ENCODE peak calls at places on chromosomes 13 and 19, in ten cellular contexts. N is stimulated activated naive B cell treated with anti-CD40 and anti-IgM and Interleukin-4, amounts not matched to agents 10 μg/mL and 1 μg/mL and 100 μg/mL, for 72 hours; E is NCI-H2081; Q is stimulated activated CD4-positive, alpha-beta T cell treated with anti-CD3 and anti-CD28 coated beads, Interleukin-4, amount 100 ng/mL, for 1 hour; D is T-helper 1 cell; M is endodermal cell; C is cardiac muscle cell; G is naive B cell; H is tibial nerve; T is frontal cortex. V is an unnamed sample.

GRCh38 chr13:76759877-76760276 is 126.3 kb downstream of the KCTD12 start:
- DNase-seq in G (no peak), N (no peak), E (no peak), C (peak), T (no peak), D (no peak), M (no peak), H (no peak), Q (no peak), V (no peak)

GRCh38 chr19:17183271-17183757 is 31.8 kb upstream of the USE1 start:
- DNase-seq in C (no peak), G (no peak), M (no peak), T (no peak), H (no peak), D (no peak), E (no peak), N (peak), Q (peak), V (no peak)

GRCh38 chr13:75359266-75359665 is 122.7 kb downstream of the TBC1D4 start:
- DNase-seq in N (no peak), E (no peak), G (no peak), H (no peak), M (no peak), T (no peak), Q (no peak), C (no peak), D (no peak), V (peak)

GRCh38 chr19:3537438-3538240 is 1.3 kb upstream of the TEKTIP1 start:
- DNase-seq in G (no peak), N (no peak), Q (no peak), E (no peak), H (no peak), C (no peak), D (no peak), T (no peak), M (no peak), V (no peak)

GRCh38 chr19:39038098-39038497 is 5.7 kb upstream of the FBXO27 start:
- DNase-seq in N (no peak), T (peak), E (peak), D (no peak), H (no peak), M (peak), Q (no peak), C (peak), G (no peak), V (peak)

GRCh38 chr19:34323433-34324204 is 41.4 kb upstream of the GPI start:
- DNase-seq in E (no peak), Q (no peak), D (no peak), T (no peak), G (no peak), N (no peak), H (no peak), C (no peak), M (no peak), V (no peak)

GRCh38 chr19:31772915-31773314 is 423.7 kb upstream of the TSHZ3 start:
- DNase-seq in Q (no peak), D (no peak), C (no peak), G (no peak), T (no peak), H (no peak), M (no peak), N (no peak), E (no peak), V (no peak)

GRCh38 chr19:4174895-4175668 is 7.3 kb downstream of the SIRT6 start:
- DNase-seq in M (no peak), G (no peak), D (no peak), E (no peak), C (no peak), N (no peak), H (no peak), T (no peak), Q (no peak), V (no peak)

GRCh38 chr19:4059931-4060620 is 6.6 kb downstream of the ZBTB7A start:
- DNase-seq in Q (peak), D (peak), G (no peak), T (no peak), C (no peak), E (no peak), M (no peak), N (no peak), H (peak), V (no peak)

GRCh38 chr19:6679139-6679538 is 9.2 kb upstream of the TNFSF14 start:
- DNase-seq in C (no peak), M (no peak), D (no peak), E (no peak), T (no peak), Q (no peak), G (no peak), H (no peak), N (no peak), V (no peak)

GRCh38 chr13:43544011-43544410 is 242.8 kb downstream of the ENOX1 start:
- DNase-seq in M (no peak), T (no peak), Q (no peak), H (no peak), D (no peak), E (no peak), G (no peak), N (no peak), C (no peak), V (peak)

GRCh38 chr13:31773538-31773937 is 34.2 kb downstream of the RXFP2 start:
- DNase-seq in D (no peak), H (no peak), C (no peak), Q (no peak), E (no peak), M (no peak), N (no peak), T (no peak), G (no peak), V (peak)